ENCODE peak calls at places on chromosomes 3 and 15, in seven cellular contexts. A, K, H, D, Z, R and B are unnamed samples.
A peak's percentile ranks its signal among the peaks of the same experiment; 100 is the strongest.

GRCh38 chr15:85751731-85752421 is 42.8 kb downstream of the KLHL25 start:
- DNase-seq in Z (peak; percentile 60), K (no peak), A (no peak), R (no peak), D (no peak), H (no peak), B (no peak)

GRCh38 chr3:54951405-54951804 is 23.5 kb upstream of the LRTM1 start:
- DNase-seq in H (peak; percentile 81), A (no peak), D (peak; percentile 70), R (no peak), K (peak; percentile 1), Z (no peak), B (no peak)

GRCh38 chr15:37016287-37016686 is 84.1 kb downstream of the MEIS2 start:
- DNase-seq in R (no peak), K (no peak), H (peak; percentile 36), D (no peak), A (no peak), Z (no peak), B (no peak)

GRCh38 chr3:11570789-11571495 is 72.8 kb downstream of the VGLL4 start:
- DNase-seq in Z (no peak), D (no peak), H (peak; percentile 59), A (no peak), K (no peak), R (no peak), B (no peak)

GRCh38 chr3:45509768-45510129 is 84.8 kb upstream of the LIMD1 start:
- DNase-seq in K (no peak), R (no peak), A (no peak), H (no peak), Z (no peak), D (no peak), B (no peak)

GRCh38 chr15:101059381-101060341 is 140.5 kb downstream of the LRRK1 start:
- DNase-seq in A (no peak), R (no peak), Z (no peak), D (no peak), H (no peak), K (no peak), B (no peak)

GRCh38 chr15:33234019-33234418 is 39.5 kb upstream of the FMN1 start:
- DNase-seq in K (peak; percentile 32), D (peak; percentile 23), H (no peak), A (peak; percentile 8), R (peak; percentile 48), Z (no peak), B (no peak)

GRCh38 chr3:133940536-133940935 is 44.9 kb upstream of the RAB6B start:
- DNase-seq in H (no peak), D (no peak), K (no peak), Z (no peak), R (no peak), A (no peak), B (no peak)

GRCh38 chr3:133459400-133459799 is 59.5 kb downstream of the BFSP2 start:
- DNase-seq in K (no peak), D (no peak), R (peak; percentile 36), A (peak; percentile 62), H (peak; percentile 53), Z (no peak), B (no peak)